ENCODE peak calls at places on chromosomes 5 and 9, in seven cellular contexts. E is left ventricle myocardium inferior, K is GM23338, M is chondrocyte, L is psoas muscle, V is osteoblast, N is natural killer cell. G is an unnamed sample.

GRCh38 chr9:123120131-123120530 is 86.7 kb downstream of the GPR21 start:
- DNase-seq in E (no peak), K (no peak), M (no peak), L (no peak), V (no peak), N (no peak), G (no peak)

GRCh38 chr5:16410338-16410737 is 55.3 kb downstream of the ZNF622 start:
- DNase-seq in E (no peak), K (no peak), M (no peak), L (no peak), V (no peak), N (no peak), G (no peak)

GRCh38 chr5:127515693-127516440 is 1.6 kb upstream of the PRRC1 start:
- DNase-seq in E (no peak), K (no peak), M (no peak), L (no peak), V (no peak), N (no peak), G (no peak)

GRCh38 chr5:131262953-131263541 is 806 bp upstream of the CDC42SE2 start:
- DNase-seq in E (no peak), K (peak), M (no peak), L (no peak), V (no peak), N (no peak), G (no peak)

GRCh38 chr9:77830618-77831285 is 182.6 kb upstream of the GNA14 start:
- DNase-seq in E (no peak), K (no peak), M (no peak), L (no peak), V (no peak), N (no peak), G (no peak)

GRCh38 chr5:172048539-172049101 is 42.2 kb upstream of the FBXW11 start:
- DNase-seq in E (no peak), K (no peak), M (no peak), L (no peak), V (peak), N (no peak), G (no peak)

GRCh38 chr5:132003170-132003744 is 8.2 kb downstream of the ACSL6 start:
- DNase-seq in E (peak), K (peak), M (peak), L (peak), V (peak), N (no peak), G (no peak)

GRCh38 chr9:33687779-33688178 is 107.6 kb upstream of the PRSS3 start:
- DNase-seq in E (no peak), K (no peak), M (no peak), L (no peak), V (no peak), N (no peak), G (no peak)

GRCh38 chr9:16532681-16533450 is 337.6 kb downstream of the BNC2 start:
- DNase-seq in E (no peak), K (no peak), M (no peak), L (no peak), V (no peak), N (no peak), G (no peak)

GRCh38 chr5:33944543-33945132 is 8.5 kb downstream of the RXFP3 start:
- DNase-seq in E (no peak), K (peak), M (no peak), L (peak), V (no peak), N (no peak), G (no peak)

GRCh38 chr5:178644826-178645545 is 18.1 kb upstream of the CLK4 start:
- DNase-seq in E (no peak), K (no peak), M (no peak), L (no peak), V (no peak), N (no peak), G (no peak)

GRCh38 chr9:107760469-107761242 is 271.1 kb upstream of the KLF4 start:
- DNase-seq in E (peak), K (no peak), M (no peak), L (peak), V (no peak), N (no peak), G (no peak)

GRCh38 chr9:89295400-89295799 is 15.6 kb upstream of the CKS2 start:
- DNase-seq in E (no peak), K (peak), M (no peak), L (no peak), V (no peak), N (no peak), G (no peak)

GRCh38 chr9:35652829-35653209 is 2.1 kb upstream of the SIT1 start:
- DNase-seq in E (no peak), K (no peak), M (peak), L (no peak), V (no peak), N (no peak), G (no peak)

GRCh38 chr9:35651964-35652828 is 1.5 kb upstream of the SIT1 start:
- DNase-seq in E (no peak), K (no peak), M (peak), L (no peak), V (no peak), N (no peak), G (no peak)

GRCh38 chr9:35653611-35654010 is 2.9 kb upstream of the SIT1 start:
- DNase-seq in E (no peak), K (no peak), M (no peak), L (no peak), V (no peak), N (no peak), G (no peak)

GRCh38 chr9:35649431-35650340 is 1.0 kb downstream of the SIT1 start:
- DNase-seq in E (no peak), K (no peak), M (no peak), L (no peak), V (peak), N (no peak), G (peak)

GRCh38 chr9:35650341-35651158 is at the start of gene SIT1:
- DNase-seq in E (no peak), K (peak), M (no peak), L (no peak), V (no peak), N (no peak), G (peak)
- TF ChIP-seq CTCF in E (no peak), K (no peak), M (no peak), L (no peak), V (no peak), N (no peak), G (no peak)

DNA sequence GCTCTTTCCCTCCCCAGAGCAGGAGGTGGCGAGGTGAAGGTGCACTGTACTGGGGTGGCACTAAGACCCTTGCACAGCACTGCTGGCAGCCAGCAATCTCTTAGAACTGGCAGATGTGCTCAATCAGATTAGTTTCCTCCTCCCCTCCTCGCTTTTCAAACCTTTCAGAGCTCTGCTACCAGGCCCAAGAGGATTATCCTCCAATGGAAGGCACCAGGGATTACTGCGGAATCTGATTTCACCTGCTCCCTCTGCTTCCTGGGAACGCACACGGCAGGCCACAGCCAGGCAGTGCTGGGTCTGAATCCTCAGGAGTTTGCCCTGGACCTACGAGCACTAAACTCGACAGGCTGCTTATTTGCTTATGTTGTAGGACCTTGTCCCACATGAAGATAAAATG is 32.8 kb downstream of the FABP6 start:
- DNase-seq in E (no peak), K (peak), M (no peak), L (no peak), V (no peak), N (no peak), G (peak)
- TF ChIP-seq CTCF in E (no peak), K (no peak), M (no peak), L (no peak), V (no peak), N (no peak), G (no peak)

GRCh38 chr5:167219296-167219695 is 1072.1 kb upstream of the WWC1 start:
- DNase-seq in E (no peak), K (peak), M (no peak), L (no peak), V (no peak), N (no peak), G (no peak)

GRCh38 chr5:167217097-167217743 is 1074.2 kb upstream of the WWC1 start:
- DNase-seq in E (no peak), K (peak), M (no peak), L (no peak), V (no peak), N (no peak), G (no peak)
- TF ChIP-seq CTCF in E (peak), K (peak), M (peak), L (no peak), V (no peak), N (no peak), G (peak)

GRCh38 chr5:129905467-129906176 is 1.4 kb downstream of the CHSY3 start:
- DNase-seq in E (no peak), K (peak), M (peak), L (peak), V (no peak), N (no peak), G (peak)

GRCh38 chr5:129904667-129905466 is 602 bp downstream of the CHSY3 start:
- DNase-seq in E (peak), K (peak), M (peak), L (peak), V (no peak), N (no peak), G (peak)

GRCh38 chr5:129903466-129904101 is 681 bp upstream of the CHSY3 start:
- DNase-seq in E (no peak), K (peak), M (peak), L (no peak), V (no peak), N (no peak), G (no peak)

GRCh38 chr5:129902806-129903205 is 1.5 kb upstream of the CHSY3 start:
- DNase-seq in E (no peak), K (no peak), M (no peak), L (no peak), V (no peak), N (no peak), G (no peak)

GRCh38 chr5:129904102-129904666 is at the start of gene CHSY3:
- DNase-seq in E (peak), K (peak), M (peak), L (peak), V (peak), N (no peak), G (peak)
- TF ChIP-seq CTCF in E (peak), K (no peak), M (peak), L (peak), V (no peak), N (no peak), G (no peak)

GRCh38 chr5:105213078-105213477 is 1650.5 kb upstream of the NUDT12 start:
- DNase-seq in E (no peak), K (no peak), M (no peak), L (no peak), V (no peak), N (no peak), G (no peak)

GRCh38 chr5:105218018-105218417 is 1655.4 kb upstream of the NUDT12 start:
- DNase-seq in E (no peak), K (no peak), M (no peak), L (no peak), V (no peak), N (no peak), G (no peak)
- TF ChIP-seq CTCF in E (no peak), K (no peak), M (no peak), L (no peak), V (no peak), N (no peak), G (no peak)

DNA sequence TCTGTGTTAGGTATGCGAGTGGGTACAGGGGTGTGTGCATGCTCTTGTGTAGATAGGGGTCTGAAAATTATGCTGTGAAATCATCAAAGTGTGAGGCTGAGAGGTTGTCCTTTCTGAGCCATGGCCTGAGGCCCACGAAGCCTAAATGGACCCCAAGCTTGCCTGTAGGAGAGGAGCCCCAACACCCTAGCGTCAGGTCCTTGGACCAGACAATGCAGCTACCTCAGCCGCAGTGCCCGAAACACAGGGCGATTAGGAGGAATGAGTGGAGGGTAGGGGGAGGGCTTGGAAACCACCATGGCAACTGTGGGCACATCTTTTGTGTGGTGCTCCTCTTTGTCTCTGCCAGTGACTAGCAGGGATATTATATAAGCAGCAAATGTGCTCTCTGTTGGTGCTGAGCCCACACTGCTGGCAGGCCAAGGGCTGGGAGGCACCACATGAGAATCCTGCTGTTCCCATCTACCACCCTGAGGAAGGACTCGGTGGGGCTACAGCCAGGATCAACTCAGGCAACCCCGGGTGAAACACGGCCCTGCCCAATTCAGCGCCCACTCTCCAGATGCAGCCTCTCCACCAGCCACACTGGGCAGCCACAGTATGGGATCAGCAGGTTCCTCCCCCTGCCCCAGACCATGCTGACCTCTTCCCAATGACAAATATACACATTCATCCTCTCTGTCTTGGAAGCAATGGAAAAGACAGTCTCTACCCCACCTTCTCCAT is 84.6 kb upstream of the FSTL4 start:
- DNase-seq in E (no peak), K (no peak), M (no peak), L (no peak), V (no peak), N (peak), G (no peak)
- TF ChIP-seq CTCF in E (no peak), K (no peak), M (no peak), L (no peak), V (no peak), N (no peak), G (no peak)

GRCh38 chr5:141392429-141393198 is at the start of gene PCDHGA8:
- DNase-seq in E (no peak), K (no peak), M (peak), L (no peak), V (no peak), N (no peak), G (no peak)
- TF ChIP-seq CTCF in E (peak), K (no peak), M (no peak), L (peak), V (peak), N (no peak), G (no peak)

GRCh38 chr5:154896562-154896919 is 38.1 kb downstream of the CNOT8 start:
- DNase-seq in E (no peak), K (no peak), M (no peak), L (no peak), V (no peak), N (no peak), G (no peak)

GRCh38 chr5:154899107-154899816 is 38.7 kb downstream of the GEMIN5 start:
- DNase-seq in E (no peak), K (no peak), M (no peak), L (peak), V (no peak), N (no peak), G (no peak)

GRCh38 chr5:154898210-154898609 is 39.8 kb downstream of the CNOT8 start:
- DNase-seq in E (no peak), K (no peak), M (no peak), L (peak), V (no peak), N (no peak), G (no peak)

GRCh38 chr5:154900071-154900470 is 37.9 kb downstream of the GEMIN5 start:
- DNase-seq in E (no peak), K (no peak), M (no peak), L (no peak), V (no peak), N (no peak), G (no peak)

DNA sequence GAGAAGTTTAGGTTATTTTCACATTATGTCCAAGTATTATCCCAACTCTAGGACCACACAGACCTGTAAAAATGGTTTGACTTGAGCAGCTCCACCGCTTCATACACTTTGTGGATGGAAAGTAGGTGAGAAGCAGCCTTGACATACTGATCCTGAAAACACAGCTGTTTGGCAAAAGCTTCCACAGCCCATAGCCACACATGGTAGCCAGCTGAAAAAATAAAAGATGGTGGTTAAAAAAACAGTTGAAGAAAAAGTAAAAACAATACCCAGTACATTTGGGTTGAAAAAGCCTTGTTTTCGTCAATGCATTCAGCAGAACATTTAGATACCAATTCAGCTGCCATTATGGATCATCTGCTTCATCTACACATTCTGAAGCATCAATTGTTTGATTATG is 36.7 kb downstream of the GEMIN5 start:
- DNase-seq in E (no peak), K (no peak), M (no peak), L (no peak), V (no peak), N (no peak), G (no peak)
- TF ChIP-seq CTCF in E (no peak), K (no peak), M (no peak), L (no peak), V (no peak), N (no peak), G (no peak)

GRCh38 chr9:115226152-115226551 is 108.2 kb upstream of the TNC start:
- DNase-seq in E (no peak), K (peak), M (no peak), L (no peak), V (no peak), N (no peak), G (no peak)
- TF ChIP-seq CTCF in E (no peak), K (peak), M (peak), L (no peak), V (no peak), N (no peak), G (peak)

GRCh38 chr5:122156724-122157325 is 27.5 kb downstream of the ZNF474 start:
- DNase-seq in E (no peak), K (peak), M (no peak), L (no peak), V (no peak), N (no peak), G (peak)
- TF ChIP-seq CTCF in E (peak), K (peak), M (peak), L (peak), V (peak), N (no peak), G (peak)